ENCODE peak calls at places on chromosomes 5 and 9, in ten cellular contexts. V is fibroblast of mammary gland, Q is stomach, A is Caco-2, S is heart left ventricle, G is esophagus squamous epithelium, B is cardiac muscle cell, F is PC-9, N is kidney epithelial cell, J is choroid plexus epithelial cell. I is an unnamed sample.

GRCh38 chr5:128276537-128277216 is 193.1 kb downstream of the SLC12A2 start:
- DNase-seq in G (no peak), N (no peak), F (peak; percentile 29), Q (no peak), S (no peak), A (no peak), V (peak; percentile 15), B (no peak), J (peak; percentile 37), I (no peak)

GRCh38 chr9:88583901-88584596 is 49.1 kb downstream of the NXNL2 start:
- DNase-seq in N (no peak), V (peak; percentile 75), F (no peak), J (peak; percentile 75), Q (no peak), B (no peak), G (no peak), S (no peak), A (no peak), I (no peak)

GRCh38 chr9:72254881-72255545 is 105.8 kb downstream of the GDA start:
- DNase-seq in F (no peak), S (no peak), V (peak; percentile 20), Q (no peak), B (no peak), J (peak; percentile 31), A (no peak), N (no peak), G (no peak), I (no peak)

GRCh38 chr5:86879086-86879485 is 261.3 kb downstream of the COX7C start:
- DNase-seq in Q (no peak), V (no peak), G (no peak), A (no peak), S (no peak), N (no peak), B (no peak), J (no peak), F (no peak), I (no peak)

GRCh38 chr9:112170235-112170634 is 4.9 kb downstream of the SUSD1 start:
- DNase-seq in N (no peak), G (no peak), V (no peak), A (peak; percentile 85), F (peak; percentile 91), B (no peak), J (no peak), S (no peak), Q (peak; percentile 79), I (no peak)

GRCh38 chr9:77708416-77708815 is 60.3 kb upstream of the GNA14 start:
- DNase-seq in G (no peak), Q (no peak), A (no peak), N (no peak), J (peak; percentile 74), F (no peak), B (no peak), V (peak; percentile 60), S (no peak), I (no peak)

GRCh38 chr5:132773601-132774355 is 3.3 kb downstream of the SEPTIN8 start:
- DNase-seq in N (no peak), V (no peak), A (no peak), B (no peak), Q (no peak), G (no peak), S (no peak), F (no peak), J (no peak), I (no peak)

GRCh38 chr5:31008231-31008630 is 185.3 kb upstream of the CDH6 start:
- DNase-seq in G (no peak), F (no peak), Q (no peak), V (no peak), B (no peak), J (peak; percentile 67), N (no peak), S (no peak), A (no peak), I (no peak)

GRCh38 chr9:21551401-21551800 is 69.3 kb upstream of the IFNE start:
- DNase-seq in Q (no peak), V (no peak), A (no peak), N (no peak), F (no peak), S (no peak), B (no peak), G (no peak), J (no peak), I (no peak)

GRCh38 chr9:21552244-21552825 is 70.2 kb upstream of the IFNE start:
- DNase-seq in B (no peak), Q (no peak), J (no peak), G (no peak), F (no peak), V (no peak), A (no peak), N (no peak), S (no peak), I (no peak)

GRCh38 chr9:21549251-21549765 is 67.2 kb upstream of the IFNE start:
- DNase-seq in B (no peak), S (no peak), N (peak; percentile 62), J (peak; percentile 99), A (no peak), V (peak; percentile 99), F (peak; percentile 21), Q (peak; percentile 47), G (no peak), I (no peak)

GRCh38 chr9:21550392-21550791 is 68.3 kb upstream of the IFNE start:
- DNase-seq in B (no peak), F (no peak), S (no peak), N (no peak), G (no peak), A (no peak), J (no peak), V (no peak), Q (no peak), I (no peak)

DNA sequence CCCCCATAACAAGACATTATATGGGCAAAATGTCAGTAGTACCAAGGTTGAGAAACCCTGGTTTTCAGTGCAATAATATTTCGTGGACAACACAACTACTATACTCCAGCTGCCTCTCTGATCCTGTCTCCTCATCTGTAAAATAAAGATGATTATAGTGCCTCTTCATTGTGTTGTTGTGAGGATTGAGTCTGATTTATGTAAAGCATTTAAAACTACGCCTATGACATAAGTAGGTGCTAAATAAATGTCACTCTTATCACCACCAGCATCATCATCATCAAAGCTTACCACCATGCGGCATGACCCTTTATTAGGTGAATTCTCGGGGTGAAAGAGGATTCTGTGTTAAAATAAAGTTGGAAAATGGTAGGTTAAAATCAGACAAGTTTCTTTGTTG is 67.8 kb upstream of the IFNE start:
- DNase-seq in F (no peak), S (no peak), Q (no peak), B (no peak), A (no peak), J (no peak), N (no peak), G (no peak), V (no peak), I (no peak)
- H3K4me3 ChIP-seq in F (no peak overlapping the region), S (no peak overlapping the region), Q (no peak overlapping the region), B (no peak overlapping the region), A (no peak overlapping the region), J (no peak overlapping the region), N (no peak overlapping the region), G (no peak overlapping the region), V (peak overlapping the region; percentile 11), I (no peak overlapping the region)

GRCh38 chr9:38068616-38068865 is 486 bp downstream of the SHB start:
- DNase-seq in S (peak; percentile 51), A (peak; percentile 42), B (peak; percentile 69), Q (peak; percentile 46), F (peak; percentile 27), V (no peak), J (peak; percentile 69), N (no peak), G (no peak), I (no peak)
- TF ChIP-seq CTCF in S (peak; percentile 20), A (peak; percentile 33), B (peak; percentile 51), Q (peak; percentile 49), F (no peak), V (no peak), J (peak; percentile 58), N (peak; percentile 52), G (no peak), I (no peak)

GRCh38 chr9:80504525-80505235 is 932.9 kb downstream of the TLE4 start:
- DNase-seq in V (no peak), N (no peak), S (no peak), J (peak; percentile 75), B (no peak), G (no peak), Q (no peak), A (no peak), F (no peak), I (no peak)
- H3K4me3 ChIP-seq in V (no peak overlapping the region), N (no peak overlapping the region), S (no peak overlapping the region), J (no peak overlapping the region), B (no peak overlapping the region), G (no peak overlapping the region), Q (no peak overlapping the region), A (no peak overlapping the region), F (no peak overlapping the region), I (no peak overlapping the region)

DNA sequence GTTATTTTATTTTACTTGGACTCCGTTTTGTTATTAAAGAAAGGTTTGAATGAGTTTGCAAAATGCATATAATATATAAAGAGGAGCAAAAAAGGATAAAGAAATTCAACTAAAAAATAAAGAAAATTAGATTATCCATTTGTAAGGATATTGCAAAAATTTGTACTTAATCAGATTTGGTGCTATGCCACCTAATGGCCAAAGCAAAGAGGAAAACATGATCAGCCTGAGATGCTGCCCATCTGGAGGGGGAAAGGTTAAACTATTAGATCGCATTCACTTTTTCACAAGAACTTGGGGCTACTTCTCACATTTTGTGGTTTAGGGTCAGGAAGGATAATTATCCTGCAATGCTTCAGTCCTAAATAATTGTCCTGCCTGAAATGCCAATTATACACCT is 350.6 kb downstream of the MLLT3 start:
- DNase-seq in S (no peak), G (no peak), Q (no peak), F (no peak), A (no peak), V (peak; percentile 15), N (no peak), B (no peak), J (peak; percentile 26), I (no peak)
- TF ChIP-seq CTCF in S (no peak), G (no peak), Q (no peak), F (no peak), A (no peak), V (peak; percentile 37), N (peak; percentile 13), B (no peak), J (peak; percentile 49), I (no peak)

GRCh38 chr5:171745602-171746001 is 40.0 kb upstream of the SMIM23 start:
- DNase-seq in N (peak; percentile 19), J (no peak), Q (no peak), B (no peak), A (no peak), G (no peak), F (no peak), V (peak; percentile 25), S (no peak), I (no peak)
- H3K4me3 ChIP-seq in N (no peak overlapping the region), J (no peak overlapping the region), Q (no peak overlapping the region), B (no peak overlapping the region), A (no peak overlapping the region), G (no peak overlapping the region), F (no peak overlapping the region), V (no peak overlapping the region), S (no peak overlapping the region), I (no peak overlapping the region)

GRCh38 chr9:79236466-79236865 is 335.3 kb upstream of the TLE4 start:
- DNase-seq in B (no peak), A (no peak), G (no peak), N (no peak), J (no peak), F (no peak), Q (no peak), V (peak; percentile 10), S (no peak), I (no peak)

GRCh38 chr9:79237861-79238260 is 333.9 kb upstream of the TLE4 start:
- DNase-seq in S (no peak), G (no peak), A (no peak), Q (no peak), J (no peak), B (no peak), N (no peak), F (no peak), V (no peak), I (no peak)

GRCh38 chr9:79233542-79233941 is 338.2 kb upstream of the TLE4 start:
- DNase-seq in N (no peak), S (no peak), B (no peak), G (no peak), A (peak; percentile 1), V (peak; percentile 58), F (peak; percentile 43), Q (no peak), J (peak; percentile 79), I (no peak)
- TF ChIP-seq CTCF in N (peak; percentile 33), S (no peak), B (peak; percentile 66), G (peak; percentile 38), A (peak; percentile 13), V (peak; percentile 57), F (peak; percentile 49), Q (no peak), J (peak; percentile 82), I (peak; percentile 22)

I was measured in left ventricle myocardium inferior.